ENCODE peak calls at places on chromosomes 12 and 14, in six cellular contexts. U is cardiac muscle cell, I is T47D, V is stomach, E is Caki2, A is amygdala. R is an unnamed sample.

GRCh38 chr12:50174971-50175715 is 8.0 kb upstream of the CERS5 start:
- DNase-seq in U (peak), I (peak), V (no peak), E (peak), A (no peak), R (peak)

GRCh38 chr14:72164420-72165150 is 232.4 kb downstream of the RGS6 start:
- DNase-seq in U (no peak), I (no peak), V (no peak), E (no peak), A (no peak), R (no peak)

GRCh38 chr14:103628684-103629502 is at the start of gene KLC1:
- DNase-seq in U (peak), I (peak), V (peak), E (peak), A (peak), R (peak)

GRCh38 chr14:91873476-91874265 is 6.3 kb upstream of the TC2N start:
- DNase-seq in U (peak), I (peak), V (peak), E (no peak), A (no peak), R (no peak)

GRCh38 chr14:57069702-57070101 is 199.0 kb downstream of the EXOC5 start:
- DNase-seq in U (no peak), I (peak), V (no peak), E (no peak), A (no peak), R (no peak)

GRCh38 chr12:66235626-66236281 is 46.7 kb downstream of the IRAK3 start:
- DNase-seq in U (peak), I (no peak), V (no peak), E (no peak), A (no peak), R (no peak)

GRCh38 chr12:93230311-93230689 is 147.4 kb upstream of the NUDT4 start:
- DNase-seq in U (peak), I (no peak), V (no peak), E (no peak), A (no peak), R (no peak)

GRCh38 chr14:53539489-53540126 is 386.5 kb upstream of the DDHD1 start:
- DNase-seq in U (peak), I (peak), V (peak), E (peak), A (peak), R (peak)

GRCh38 chr14:41295734-41296133 is 310.9 kb upstream of the LRFN5 start:
- DNase-seq in U (no peak), I (no peak), V (no peak), E (no peak), A (no peak), R (no peak)

GRCh38 chr14:101028971-101029667 is 125.6 kb upstream of the RTL1 start:
- DNase-seq in U (no peak), I (no peak), V (no peak), E (no peak), A (no peak), R (no peak)

GRCh38 chr14:63902375-63902976 is 49.7 kb downstream of the SYNE2 start:
- DNase-seq in U (no peak), I (no peak), V (no peak), E (peak), A (no peak), R (no peak)

GRCh38 chr12:103821773-103822172 is 19.3 kb downstream of the NT5DC3 start:
- DNase-seq in U (no peak), I (no peak), V (no peak), E (no peak), A (no peak), R (no peak)

GRCh38 chr14:93648440-93649168 is 139.7 kb downstream of the PRIMA1 start:
- DNase-seq in U (no peak), I (peak), V (no peak), E (no peak), A (no peak), R (no peak)

GRCh38 chr12:39935275-39935674 is 170.6 kb downstream of the SLC2A13 start:
- DNase-seq in U (peak), I (no peak), V (no peak), E (peak), A (no peak), R (no peak)

GRCh38 chr12:89126712-89127111 is 225.6 kb downstream of the DUSP6 start:
- DNase-seq in U (peak), I (no peak), V (no peak), E (peak), A (no peak), R (no peak)

GRCh38 chr12:105974738-105975137 is 164.0 kb downstream of the NUAK1 start:
- DNase-seq in U (no peak), I (no peak), V (no peak), E (no peak), A (no peak), R (no peak)

GRCh38 chr12:12408265-12408690 is 51.4 kb downstream of the BORCS5 start:
- DNase-seq in U (no peak), I (no peak), V (no peak), E (no peak), A (no peak), R (no peak)

GRCh38 chr12:123902821-123903220 is 69.8 kb downstream of the CCDC92 start:
- DNase-seq in U (no peak), I (no peak), V (no peak), E (no peak), A (no peak), R (no peak)

GRCh38 chr14:55117816-55118441 is 11.1 kb upstream of the LGALS3 start:
- DNase-seq in U (peak), I (no peak), V (no peak), E (no peak), A (no peak), R (no peak)

GRCh38 chr14:102255401-102256190 is 49.4 kb downstream of the MOK start:
- DNase-seq in U (peak), I (no peak), V (no peak), E (peak), A (no peak), R (no peak)

GRCh38 chr12:87270894-87271293 is 758.3 kb downstream of the C12orf50 start:
- DNase-seq in U (peak), I (no peak), V (no peak), E (peak), A (no peak), R (no peak)

GRCh38 chr14:97024300-97024699 is 227.1 kb downstream of the VRK1 start:
- DNase-seq in U (no peak), I (no peak), V (no peak), E (no peak), A (no peak), R (no peak)